ENCODE peak calls at places on chromosomes 7 and 10, in five cellular contexts. One of them, this sample, is unnamed.

GRCh38 chr7:2710901-2711551 is 23.0 kb downstream of the AMZ1 start:
- DNase-seq in fibroblast of lung: no peak
- DNase-seq in naive thymus-derived CD4-positive, alpha-beta T cell: peak
- DNase-seq in A549: no peak
- DNase-seq in dorsolateral prefrontal cortex: no peak
- DNase-seq in this sample: no peak

GRCh38 chr10:27035163-27035562 is 65.1 kb downstream of the ANKRD26 start:
- DNase-seq in fibroblast of lung: no peak
- DNase-seq in naive thymus-derived CD4-positive, alpha-beta T cell: no peak
- DNase-seq in A549: no peak
- DNase-seq in dorsolateral prefrontal cortex: no peak
- DNase-seq in this sample: no peak

GRCh38 chr7:128395748-128396147 is 14.0 kb downstream of the IMPDH1 start:
- DNase-seq in fibroblast of lung: no peak
- DNase-seq in naive thymus-derived CD4-positive, alpha-beta T cell: no peak
- DNase-seq in A549: no peak
- DNase-seq in dorsolateral prefrontal cortex: no peak
- DNase-seq in this sample: no peak

GRCh38 chr7:77348371-77348813 is 67.8 kb downstream of the GSAP start:
- DNase-seq in fibroblast of lung: peak
- DNase-seq in naive thymus-derived CD4-positive, alpha-beta T cell: no peak
- DNase-seq in A549: no peak
- DNase-seq in dorsolateral prefrontal cortex: no peak
- DNase-seq in this sample: no peak

GRCh38 chr7:141359740-141360413 is 191.3 kb upstream of the AGK start:
- DNase-seq in fibroblast of lung: peak
- DNase-seq in naive thymus-derived CD4-positive, alpha-beta T cell: no peak
- DNase-seq in A549: no peak
- DNase-seq in dorsolateral prefrontal cortex: no peak
- DNase-seq in this sample: no peak

GRCh38 chr7:151757274-151757673 is 119.6 kb downstream of the PRKAG2 start:
- DNase-seq in fibroblast of lung: peak
- DNase-seq in naive thymus-derived CD4-positive, alpha-beta T cell: no peak
- DNase-seq in A549: no peak
- DNase-seq in dorsolateral prefrontal cortex: no peak
- DNase-seq in this sample: no peak

GRCh38 chr7:137846588-137847417 is at the start of gene DGKI:
- DNase-seq in fibroblast of lung: peak
- DNase-seq in naive thymus-derived CD4-positive, alpha-beta T cell: no peak
- DNase-seq in A549: no peak
- DNase-seq in dorsolateral prefrontal cortex: peak
- DNase-seq in this sample: peak

GRCh38 chr7:101306307-101306706 is 15.3 kb downstream of the IFT22 start:
- DNase-seq in fibroblast of lung: no peak
- DNase-seq in naive thymus-derived CD4-positive, alpha-beta T cell: no peak
- DNase-seq in A549: no peak
- DNase-seq in dorsolateral prefrontal cortex: no peak
- DNase-seq in this sample: no peak

GRCh38 chr7:34991938-34992840 is 45.1 kb downstream of the DPY19L1 start:
- DNase-seq in fibroblast of lung: peak
- DNase-seq in naive thymus-derived CD4-positive, alpha-beta T cell: no peak
- DNase-seq in A549: no peak
- DNase-seq in dorsolateral prefrontal cortex: no peak
- DNase-seq in this sample: no peak

GRCh38 chr7:152602962-152603361 is 73.0 kb downstream of the XRCC2 start:
- DNase-seq in fibroblast of lung: peak
- DNase-seq in naive thymus-derived CD4-positive, alpha-beta T cell: no peak
- DNase-seq in A549: no peak
- DNase-seq in dorsolateral prefrontal cortex: no peak
- DNase-seq in this sample: no peak

GRCh38 chr7:36186359-36186758 is 33.3 kb downstream of the EEPD1 start:
- DNase-seq in fibroblast of lung: no peak
- DNase-seq in naive thymus-derived CD4-positive, alpha-beta T cell: no peak
- DNase-seq in A549: no peak
- DNase-seq in dorsolateral prefrontal cortex: no peak
- DNase-seq in this sample: no peak
- H3K27ac ChIP-seq in fibroblast of lung: no peak
- H3K27ac ChIP-seq in naive thymus-derived CD4-positive, alpha-beta T cell: no peak
- H3K27ac ChIP-seq in A549: no peak
- H3K27ac ChIP-seq in dorsolateral prefrontal cortex: no peak
- H3K27ac ChIP-seq in this sample: no peak

DNA sequence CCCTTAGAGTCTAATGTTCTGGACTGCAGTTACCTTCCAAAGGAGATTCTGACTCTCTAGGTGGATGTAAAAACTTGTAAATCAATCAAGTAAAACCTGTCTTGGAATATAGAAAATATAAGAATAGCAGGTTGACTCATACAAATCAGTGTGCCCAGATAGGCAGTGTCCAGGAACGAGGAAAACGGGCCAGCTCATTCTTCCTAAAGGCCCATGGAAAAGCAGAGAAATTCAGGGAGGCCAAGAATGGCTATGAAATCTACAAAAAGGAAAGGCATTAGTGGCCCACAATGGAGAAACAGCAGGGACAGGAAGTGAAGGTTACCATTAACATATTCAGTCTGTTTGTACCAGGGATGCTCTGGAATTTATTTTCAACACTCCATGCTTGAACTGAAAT is 14.9 kb downstream of the GLI3 start:
- DNase-seq in fibroblast of lung: no peak
- DNase-seq in naive thymus-derived CD4-positive, alpha-beta T cell: no peak
- DNase-seq in A549: no peak
- DNase-seq in dorsolateral prefrontal cortex: no peak
- DNase-seq in this sample: no peak
- H3K27ac ChIP-seq in fibroblast of lung: no peak
- H3K27ac ChIP-seq in naive thymus-derived CD4-positive, alpha-beta T cell: no peak
- H3K27ac ChIP-seq in A549: no peak
- H3K27ac ChIP-seq in dorsolateral prefrontal cortex: no peak
- H3K27ac ChIP-seq in this sample: no peak

GRCh38 chr10:92816106-92816505 is 32.2 kb upstream of the EXOC6 start:
- DNase-seq in fibroblast of lung: peak
- DNase-seq in naive thymus-derived CD4-positive, alpha-beta T cell: no peak
- DNase-seq in A549: no peak
- DNase-seq in dorsolateral prefrontal cortex: no peak
- DNase-seq in this sample: no peak
- H3K27ac ChIP-seq in fibroblast of lung: no peak
- H3K27ac ChIP-seq in naive thymus-derived CD4-positive, alpha-beta T cell: no peak
- H3K27ac ChIP-seq in A549: no peak
- H3K27ac ChIP-seq in dorsolateral prefrontal cortex: no peak
- H3K27ac ChIP-seq in this sample: no peak

GRCh38 chr10:80504897-80505465 is 32.7 kb upstream of the SH2D4B start:
- DNase-seq in fibroblast of lung: no peak
- DNase-seq in naive thymus-derived CD4-positive, alpha-beta T cell: no peak
- DNase-seq in A549: no peak
- DNase-seq in dorsolateral prefrontal cortex: no peak
- DNase-seq in this sample: no peak
- H3K27ac ChIP-seq in fibroblast of lung: no peak
- H3K27ac ChIP-seq in naive thymus-derived CD4-positive, alpha-beta T cell: peak
- H3K27ac ChIP-seq in A549: peak
- H3K27ac ChIP-seq in dorsolateral prefrontal cortex: peak
- H3K27ac ChIP-seq in this sample: peak

GRCh38 chr7:81680120-81680519 is 89.7 kb downstream of the HGF start:
- DNase-seq in fibroblast of lung: no peak
- DNase-seq in naive thymus-derived CD4-positive, alpha-beta T cell: no peak
- DNase-seq in A549: no peak
- DNase-seq in dorsolateral prefrontal cortex: no peak
- DNase-seq in this sample: no peak

GRCh38 chr7:81676813-81677212 is 93.0 kb downstream of the HGF start:
- DNase-seq in fibroblast of lung: peak
- DNase-seq in naive thymus-derived CD4-positive, alpha-beta T cell: no peak
- DNase-seq in A549: no peak
- DNase-seq in dorsolateral prefrontal cortex: no peak
- DNase-seq in this sample: no peak

GRCh38 chr7:81672872-81673271 is 97.0 kb downstream of the HGF start:
- DNase-seq in fibroblast of lung: no peak
- DNase-seq in naive thymus-derived CD4-positive, alpha-beta T cell: no peak
- DNase-seq in A549: no peak
- DNase-seq in dorsolateral prefrontal cortex: no peak
- DNase-seq in this sample: no peak

GRCh38 chr7:81676105-81676811 is 93.6 kb downstream of the HGF start:
- DNase-seq in fibroblast of lung: no peak
- DNase-seq in naive thymus-derived CD4-positive, alpha-beta T cell: no peak
- DNase-seq in A549: no peak
- DNase-seq in dorsolateral prefrontal cortex: no peak
- DNase-seq in this sample: no peak
- H3K27ac ChIP-seq in fibroblast of lung: no peak
- H3K27ac ChIP-seq in naive thymus-derived CD4-positive, alpha-beta T cell: no peak
- H3K27ac ChIP-seq in A549: no peak
- H3K27ac ChIP-seq in dorsolateral prefrontal cortex: no peak
- H3K27ac ChIP-seq in this sample: no peak

GRCh38 chr7:139661043-139661440 is 116.8 kb downstream of the HIPK2 start:
- DNase-seq in fibroblast of lung: no peak
- DNase-seq in naive thymus-derived CD4-positive, alpha-beta T cell: no peak
- DNase-seq in A549: no peak
- DNase-seq in dorsolateral prefrontal cortex: no peak
- DNase-seq in this sample: no peak
- H3K27ac ChIP-seq in fibroblast of lung: no peak
- H3K27ac ChIP-seq in naive thymus-derived CD4-positive, alpha-beta T cell: no peak
- H3K27ac ChIP-seq in A549: no peak
- H3K27ac ChIP-seq in dorsolateral prefrontal cortex: peak
- H3K27ac ChIP-seq in this sample: peak

GRCh38 chr7:155738652-155739537 is 73.4 kb downstream of the SHH start:
- DNase-seq in fibroblast of lung: peak
- DNase-seq in naive thymus-derived CD4-positive, alpha-beta T cell: peak
- DNase-seq in A549: peak
- DNase-seq in dorsolateral prefrontal cortex: peak
- DNase-seq in this sample: peak
- H3K27ac ChIP-seq in fibroblast of lung: no peak
- H3K27ac ChIP-seq in naive thymus-derived CD4-positive, alpha-beta T cell: peak
- H3K27ac ChIP-seq in A549: no peak
- H3K27ac ChIP-seq in dorsolateral prefrontal cortex: no peak
- H3K27ac ChIP-seq in this sample: no peak

GRCh38 chr7:158742065-158742821 is 37.6 kb upstream of the NCAPG2 start:
- DNase-seq in fibroblast of lung: no peak
- DNase-seq in naive thymus-derived CD4-positive, alpha-beta T cell: no peak
- DNase-seq in A549: no peak
- DNase-seq in dorsolateral prefrontal cortex: no peak
- DNase-seq in this sample: no peak
- H3K27ac ChIP-seq in fibroblast of lung: no peak
- H3K27ac ChIP-seq in naive thymus-derived CD4-positive, alpha-beta T cell: no peak
- H3K27ac ChIP-seq in A549: no peak
- H3K27ac ChIP-seq in dorsolateral prefrontal cortex: no peak
- H3K27ac ChIP-seq in this sample: no peak

DNA sequence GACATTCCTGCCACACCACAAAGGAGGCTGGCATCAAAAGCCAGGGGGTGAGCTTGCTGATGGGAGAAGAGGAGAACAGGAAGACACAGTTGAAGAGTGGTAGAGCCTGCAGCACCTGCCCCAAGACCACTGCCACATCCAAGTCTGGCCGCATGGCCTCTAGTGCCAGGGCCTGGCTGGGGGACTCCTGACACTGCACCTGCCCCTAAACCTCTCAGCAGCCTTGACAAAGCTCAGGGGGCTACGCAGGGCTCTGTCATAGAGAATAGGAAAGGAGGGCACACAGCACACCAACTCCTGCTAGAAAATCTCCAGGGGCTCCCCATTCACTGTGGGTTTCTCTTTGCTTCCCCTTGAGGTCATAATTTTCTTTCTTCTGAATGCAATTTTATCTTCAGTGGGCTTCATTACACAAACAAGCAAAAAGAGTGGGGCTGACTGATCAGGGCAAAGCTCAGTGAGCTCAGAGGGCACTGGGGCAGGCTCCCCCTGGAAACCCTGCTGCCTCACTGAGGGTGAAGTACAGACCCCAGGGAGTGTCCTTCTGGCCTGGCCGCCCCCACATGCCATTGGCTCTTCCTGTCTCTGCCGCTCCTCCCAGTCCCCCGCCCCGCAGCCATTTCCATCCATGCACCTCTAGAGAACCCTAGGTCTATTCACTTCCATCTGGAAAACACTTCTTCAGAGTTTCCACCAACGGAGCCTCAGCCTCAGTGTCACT is 37.2 kb downstream of the VOPP1 start:
- DNase-seq in fibroblast of lung: no peak
- DNase-seq in naive thymus-derived CD4-positive, alpha-beta T cell: no peak
- DNase-seq in A549: no peak
- DNase-seq in dorsolateral prefrontal cortex: no peak
- DNase-seq in this sample: no peak
- H3K27ac ChIP-seq in fibroblast of lung: no peak
- H3K27ac ChIP-seq in naive thymus-derived CD4-positive, alpha-beta T cell: no peak
- H3K27ac ChIP-seq in A549: no peak
- H3K27ac ChIP-seq in dorsolateral prefrontal cortex: peak
- H3K27ac ChIP-seq in this sample: no peak